ENCODE peak calls at places on chromosome 21, in ten cellular contexts. E is activated CD4-positive, alpha-beta T cell treated with anti-CD3 and anti-CD28 coated beads, Interleukin-2, amount 50 U/mL, for 1 hour; H is skeletal muscle cell; Y is naive B cell; X is activated CD8-positive, alpha-beta memory T cell treated with anti-CD3 and anti-CD28 coated beads, Interleukin-2, amount 50 U/mL, for 48 hours; D is CD14-positive monocyte; Z is HS-5; F is CD8-positive, alpha-beta T cell; P is astrocyte; K is activated CD4-positive, CD25-positive, alpha-beta regulatory T cell treated with anti-CD3 and anti-CD28 coated beads, Interleukin-2, amount 50 U/mL, for 72 hours. C is an unnamed sample.

GRCh38 chr21:42525228-42525604 is 11.6 kb downstream of the SLC37A1 start:
- DNase-seq in P (no peak), Y (no peak), K (no peak), H (no peak), X (no peak), Z (no peak), D (no peak), F (no peak), E (no peak), C (no peak)

GRCh38 chr21:44521928-44522752 is 17.9 kb downstream of the KRTAP10-1 start:
- DNase-seq in E (no peak), Z (no peak), F (peak), D (no peak), K (peak), P (no peak), Y (no peak), H (no peak), X (no peak), C (no peak)

GRCh38 chr21:46189959-46190490 is 5.8 kb upstream of the SPATC1L start:
- DNase-seq in F (no peak), Z (no peak), K (no peak), P (no peak), X (no peak), E (no peak), H (no peak), Y (no peak), D (no peak), C (no peak)

GRCh38 chr21:41753001-41753725 is 13.7 kb downstream of the RIPK4 start:
- DNase-seq in F (no peak), Z (no peak), X (no peak), Y (no peak), K (no peak), D (no peak), H (no peak), P (no peak), E (no peak), C (no peak)

GRCh38 chr21:27787046-27787445 is 820.2 kb upstream of the ADAMTS5 start:
- DNase-seq in E (no peak), D (no peak), H (no peak), P (no peak), Y (no peak), F (no peak), Z (no peak), X (no peak), K (no peak), C (no peak)

GRCh38 chr21:34836103-34836932 is 167.5 kb downstream of the CLIC6 start:
- DNase-seq in K (no peak), H (peak), F (no peak), P (peak), X (peak), D (peak), Y (no peak), Z (peak), E (no peak), C (no peak)

GRCh38 chr21:32554832-32555436 is 30.4 kb downstream of the TCP10L start:
- DNase-seq in Y (no peak), H (no peak), P (no peak), E (no peak), K (no peak), D (no peak), X (no peak), F (no peak), Z (no peak), C (no peak)

GRCh38 chr21:42653492-42654061 is at the start of gene PDE9A:
- DNase-seq in X (no peak), H (no peak), Z (no peak), D (no peak), K (no peak), F (no peak), P (no peak), Y (no peak), E (peak), C (peak)

GRCh38 chr21:18711662-18712061 is 308.1 kb upstream of the TMPRSS15 start:
- DNase-seq in P (no peak), K (no peak), D (no peak), Z (no peak), E (no peak), H (no peak), F (no peak), X (no peak), Y (no peak), C (no peak)

GRCh38 chr21:43272591-43272990 is 103.8 kb downstream of the CRYAA start:
- DNase-seq in D (no peak), Z (no peak), H (no peak), E (no peak), P (no peak), Y (no peak), F (no peak), K (no peak), X (no peak), C (no peak)

GRCh38 chr21:38349111-38349746 is 92.4 kb downstream of the KCNJ15 start:
- DNase-seq in K (no peak), D (no peak), F (no peak), P (peak), E (no peak), Y (no peak), Z (no peak), X (no peak), H (no peak), C (no peak)

GRCh38 chr21:36697473-36698159 is 1.3 kb upstream of the SIM2 start:
- DNase-seq in E (no peak), H (no peak), Z (no peak), Y (no peak), K (no peak), F (no peak), D (no peak), P (no peak), X (peak), C (no peak)

GRCh38 chr21:44920694-44921604 is at the start of gene ITGB2:
- DNase-seq in E (peak), Z (no peak), F (peak), K (peak), X (peak), D (peak), Y (peak), P (no peak), H (no peak), C (no peak)

GRCh38 chr21:44552136-44552535 is 831 bp upstream of the KRTAP10-2 start:
- DNase-seq in K (peak), H (no peak), X (no peak), D (no peak), P (no peak), Z (no peak), F (no peak), Y (no peak), E (no peak), C (no peak)

GRCh38 chr21:33924079-33924765 is 8.6 kb upstream of the ATP5PO start:
- DNase-seq in F (peak), E (peak), X (peak), Z (no peak), P (peak), D (peak), Y (peak), K (peak), H (no peak), C (peak)

GRCh38 chr21:43590220-43590619 is 69.1 kb downstream of the HSF2BP start:
- DNase-seq in P (peak), D (no peak), E (no peak), Z (no peak), Y (no peak), H (no peak), X (no peak), K (no peak), F (no peak), C (no peak)

GRCh38 chr21:25733859-25734653 is 648 bp downstream of the ATP5PF start:
- DNase-seq in X (no peak), D (no peak), Y (no peak), E (no peak), Z (no peak), P (peak), K (no peak), F (no peak), H (no peak), C (peak)

GRCh38 chr21:26806734-26807372 is 38.4 kb downstream of the ADAMTS1 start:
- DNase-seq in K (no peak), H (no peak), F (no peak), Y (no peak), Z (peak), D (no peak), P (peak), X (no peak), E (no peak), C (no peak)

GRCh38 chr21:34707876-34708325 is 39.1 kb downstream of the CLIC6 start:
- DNase-seq in H (no peak), K (no peak), Y (no peak), D (no peak), Z (no peak), F (peak), X (peak), P (no peak), E (peak), C (no peak)

GRCh38 chr21:45496151-45496967 is 45.9 kb downstream of the SLC19A1 start:
- DNase-seq in P (no peak), D (peak), Z (no peak), K (no peak), E (no peak), F (peak), X (no peak), H (no peak), Y (no peak), C (no peak)

GRCh38 chr21:46145840-46146691 is 9.3 kb downstream of the FTCD start:
- DNase-seq in K (no peak), Y (no peak), X (no peak), F (peak), E (no peak), P (no peak), H (no peak), D (peak), Z (no peak), C (no peak)

GRCh38 chr21:29787011-29787909 is 152.5 kb downstream of the GRIK1 start:
- DNase-seq in X (no peak), F (no peak), E (no peak), H (no peak), D (no peak), P (no peak), Y (no peak), K (no peak), Z (no peak), C (no peak)

GRCh38 chr21:41068411-41069304 is 99.3 kb upstream of the BACE2 start:
- DNase-seq in E (peak), Z (no peak), F (peak), K (peak), Y (peak), D (peak), X (peak), H (no peak), P (peak), C (peak)

GRCh38 chr21:36589352-36589971 is 109.5 kb upstream of the SIM2 start:
- DNase-seq in P (no peak), Z (peak), E (no peak), D (no peak), X (peak), K (no peak), Y (no peak), H (no peak), F (no peak), C (peak)

GRCh38 chr21:46066843-46067331 is 31.0 kb upstream of the COL6A2 start:
- DNase-seq in K (no peak), P (peak), X (peak), Z (no peak), Y (no peak), F (no peak), E (no peak), D (no peak), H (no peak), C (no peak)

GRCh38 chr21:27480841-27481261 is 514.0 kb upstream of the ADAMTS5 start:
- DNase-seq in X (no peak), E (no peak), Y (no peak), D (no peak), K (no peak), Z (peak), F (no peak), H (no peak), P (peak), C (no peak)

GRCh38 chr21:45081636-45082035 is 7.3 kb downstream of the ADARB1 start:
- DNase-seq in P (no peak), F (no peak), K (no peak), Y (no peak), E (no peak), X (no peak), H (no peak), D (no peak), Z (no peak), C (no peak)

C was measured in SK-MEL-5.